ENCODE peak calls at places on chromosome 10, in eight cellular contexts. One of them, this sample, is unnamed.

GRCh38 chr10:124592736-124593430 is 131.3 kb downstream of the LHPP start:
- DNase-seq in HL-60: no peak
- DNase-seq in CD8-positive, alpha-beta memory T cell: no peak
- DNase-seq in GM23248: no peak
- DNase-seq in caudate nucleus: no peak
- DNase-seq in ascending aorta: no peak
- DNase-seq in psoas muscle: peak; percentile 49
- DNase-seq in adrenal gland: no peak
- DNase-seq in this sample: no peak

GRCh38 chr10:112755446-112756117 is 194.5 kb upstream of the TCF7L2 start:
- DNase-seq in GM23248: no peak
- DNase-seq in adrenal gland: no peak
- DNase-seq in caudate nucleus: peak; percentile 36
- DNase-seq in ascending aorta: no peak
- DNase-seq in HL-60: no peak
- DNase-seq in CD8-positive, alpha-beta memory T cell: no peak
- DNase-seq in psoas muscle: no peak
- DNase-seq in this sample: no peak

GRCh38 chr10:20841419-20841818 is 55.7 kb downstream of the NEBL start:
- DNase-seq in HL-60: no peak
- DNase-seq in psoas muscle: no peak
- DNase-seq in ascending aorta: no peak
- DNase-seq in adrenal gland: no peak
- DNase-seq in GM23248: no peak
- DNase-seq in CD8-positive, alpha-beta memory T cell: no peak
- DNase-seq in caudate nucleus: no peak
- DNase-seq in this sample: no peak

GRCh38 chr10:10886861-10887539 is 130.7 kb upstream of the CELF2 start:
- DNase-seq in HL-60: no peak
- DNase-seq in adrenal gland: no peak
- DNase-seq in CD8-positive, alpha-beta memory T cell: no peak
- DNase-seq in psoas muscle: no peak
- DNase-seq in GM23248: no peak
- DNase-seq in ascending aorta: no peak
- DNase-seq in caudate nucleus: no peak
- DNase-seq in this sample: no peak

GRCh38 chr10:127142141-127142540 is 54.2 kb downstream of the INSYN2A start:
- DNase-seq in psoas muscle: no peak
- DNase-seq in CD8-positive, alpha-beta memory T cell: no peak
- DNase-seq in GM23248: no peak
- DNase-seq in adrenal gland: no peak
- DNase-seq in caudate nucleus: no peak
- DNase-seq in ascending aorta: no peak
- DNase-seq in HL-60: no peak
- DNase-seq in this sample: no peak

GRCh38 chr10:75623310-75623940 is 192.0 kb downstream of the LRMDA start:
- DNase-seq in caudate nucleus: no peak
- DNase-seq in psoas muscle: no peak
- DNase-seq in CD8-positive, alpha-beta memory T cell: no peak
- DNase-seq in adrenal gland: no peak
- DNase-seq in GM23248: no peak
- DNase-seq in ascending aorta: no peak
- DNase-seq in HL-60: no peak
- DNase-seq in this sample: no peak

GRCh38 chr10:16819436-16819835 is 2.2 kb upstream of the RSU1 start:
- DNase-seq in GM23248: no peak
- DNase-seq in ascending aorta: no peak
- DNase-seq in adrenal gland: no peak
- DNase-seq in psoas muscle: no peak
- DNase-seq in CD8-positive, alpha-beta memory T cell: no peak
- DNase-seq in HL-60: no peak
- DNase-seq in caudate nucleus: no peak
- DNase-seq in this sample: no peak

GRCh38 chr10:12729885-12730284 is 271.6 kb downstream of the CCDC3 start:
- DNase-seq in HL-60: no peak
- DNase-seq in ascending aorta: no peak
- DNase-seq in GM23248: no peak
- DNase-seq in adrenal gland: no peak
- DNase-seq in psoas muscle: no peak
- DNase-seq in CD8-positive, alpha-beta memory T cell: no peak
- DNase-seq in caudate nucleus: no peak
- DNase-seq in this sample: no peak

GRCh38 chr10:97508342-97508741 is 9.6 kb downstream of the UBTD1 start:
- DNase-seq in HL-60: no peak
- DNase-seq in GM23248: peak; percentile 80
- DNase-seq in adrenal gland: no peak
- DNase-seq in psoas muscle: no peak
- DNase-seq in caudate nucleus: no peak
- DNase-seq in ascending aorta: no peak
- DNase-seq in CD8-positive, alpha-beta memory T cell: no peak
- DNase-seq in this sample: no peak

GRCh38 chr10:15046626-15047025 is 2.9 kb downstream of the OLAH start:
- DNase-seq in psoas muscle: no peak
- DNase-seq in GM23248: peak; percentile 26
- DNase-seq in ascending aorta: no peak
- DNase-seq in CD8-positive, alpha-beta memory T cell: no peak
- DNase-seq in HL-60: no peak
- DNase-seq in adrenal gland: no peak
- DNase-seq in caudate nucleus: no peak
- DNase-seq in this sample: no peak

GRCh38 chr10:17989908-17990767 is 38.4 kb downstream of the SLC39A12 start:
- DNase-seq in adrenal gland: no peak
- DNase-seq in CD8-positive, alpha-beta memory T cell: no peak
- DNase-seq in HL-60: no peak
- DNase-seq in ascending aorta: no peak
- DNase-seq in psoas muscle: no peak
- DNase-seq in caudate nucleus: no peak
- DNase-seq in GM23248: peak; percentile 84
- DNase-seq in this sample: no peak

GRCh38 chr10:30581779-30582380 is 47.7 kb downstream of the LYZL2 start:
- DNase-seq in HL-60: no peak
- DNase-seq in GM23248: peak; percentile 61
- DNase-seq in psoas muscle: no peak
- DNase-seq in caudate nucleus: no peak
- DNase-seq in CD8-positive, alpha-beta memory T cell: peak; percentile 3
- DNase-seq in ascending aorta: no peak
- DNase-seq in adrenal gland: no peak
- DNase-seq in this sample: no peak

GRCh38 chr10:91298224-91298862 is 77.9 kb downstream of the PCGF5 start:
- DNase-seq in HL-60: peak; percentile 45
- DNase-seq in GM23248: peak; percentile 85
- DNase-seq in adrenal gland: peak; percentile 78
- DNase-seq in caudate nucleus: peak; percentile 74
- DNase-seq in psoas muscle: peak; percentile 85
- DNase-seq in ascending aorta: no peak
- DNase-seq in CD8-positive, alpha-beta memory T cell: peak; percentile 59
- DNase-seq in this sample: no peak
- H3K27ac ChIP-seq in HL-60: no peak overlapping the region
- H3K27ac ChIP-seq in GM23248: peak overlapping the region; percentile 1
- H3K27ac ChIP-seq in adrenal gland: peak overlapping the region; percentile 49
- H3K27ac ChIP-seq in caudate nucleus: peak overlapping the region; percentile 71
- H3K27ac ChIP-seq in psoas muscle: peak overlapping the region; percentile 66
- H3K27ac ChIP-seq in ascending aorta: no peak overlapping the region
- H3K27ac ChIP-seq in CD8-positive, alpha-beta memory T cell: no peak overlapping the region
- H3K27ac ChIP-seq in this sample: no peak overlapping the region

GRCh38 chr10:72513910-72514309 is 112.0 kb downstream of the MICU1 start:
- DNase-seq in adrenal gland: no peak
- DNase-seq in CD8-positive, alpha-beta memory T cell: no peak
- DNase-seq in HL-60: no peak
- DNase-seq in psoas muscle: no peak
- DNase-seq in caudate nucleus: no peak
- DNase-seq in ascending aorta: no peak
- DNase-seq in GM23248: no peak
- DNase-seq in this sample: no peak
- H3K27ac ChIP-seq in adrenal gland: no peak overlapping the region
- H3K27ac ChIP-seq in CD8-positive, alpha-beta memory T cell: no peak overlapping the region
- H3K27ac ChIP-seq in HL-60: peak overlapping the region; percentile 26
- H3K27ac ChIP-seq in psoas muscle: no peak overlapping the region
- H3K27ac ChIP-seq in caudate nucleus: no peak overlapping the region
- H3K27ac ChIP-seq in ascending aorta: no peak overlapping the region
- H3K27ac ChIP-seq in GM23248: no peak overlapping the region
- H3K27ac ChIP-seq in this sample: no peak overlapping the region

DNA sequence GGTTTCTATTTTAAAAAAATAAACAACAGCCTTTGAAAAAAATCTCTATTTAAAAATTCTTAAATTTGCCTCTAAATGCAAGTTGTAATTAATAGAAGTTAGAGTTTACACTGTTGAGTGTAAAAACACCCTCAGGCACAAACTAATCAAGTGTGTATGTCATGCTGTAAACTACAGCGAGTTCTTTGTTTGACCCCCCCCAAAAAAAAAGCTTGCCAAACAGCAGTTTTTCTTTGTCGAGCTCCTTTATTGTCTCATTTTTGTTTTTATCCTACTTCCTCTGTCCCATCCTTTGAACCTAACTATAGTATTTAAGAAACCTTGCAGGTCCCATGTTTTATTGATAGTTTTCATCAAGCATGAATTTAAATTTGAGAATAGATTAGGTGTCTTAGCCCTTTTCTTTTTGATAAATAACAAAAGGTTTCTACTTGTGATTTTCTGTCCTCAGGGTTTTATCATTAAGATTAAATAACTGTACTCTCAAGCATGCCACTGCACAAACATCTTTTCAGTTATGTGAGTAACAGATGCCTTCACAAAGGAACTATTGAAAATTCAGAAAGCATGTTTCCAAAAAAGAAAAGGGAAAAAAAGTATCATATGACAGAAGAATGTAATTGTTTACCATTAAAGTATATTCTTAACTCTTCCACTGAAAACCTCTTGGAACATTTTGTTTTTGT is 176.0 kb downstream of the ARID5B start:
- DNase-seq in CD8-positive, alpha-beta memory T cell: no peak
- DNase-seq in adrenal gland: no peak
- DNase-seq in ascending aorta: no peak
- DNase-seq in HL-60: no peak
- DNase-seq in caudate nucleus: no peak
- DNase-seq in GM23248: no peak
- DNase-seq in psoas muscle: no peak
- DNase-seq in this sample: no peak
- H3K27ac ChIP-seq in CD8-positive, alpha-beta memory T cell: no peak overlapping the region
- H3K27ac ChIP-seq in adrenal gland: no peak overlapping the region
- H3K27ac ChIP-seq in ascending aorta: peak overlapping the region; percentile 73
- H3K27ac ChIP-seq in HL-60: no peak overlapping the region
- H3K27ac ChIP-seq in caudate nucleus: no peak overlapping the region
- H3K27ac ChIP-seq in GM23248: peak overlapping the region; percentile 71
- H3K27ac ChIP-seq in psoas muscle: peak overlapping the region; percentile 73
- H3K27ac ChIP-seq in this sample: peak overlapping the region; percentile 63

GRCh38 chr10:34244787-34245484 is 570.2 kb downstream of the PARD3 start:
- DNase-seq in ascending aorta: no peak
- DNase-seq in GM23248: no peak
- DNase-seq in adrenal gland: no peak
- DNase-seq in caudate nucleus: no peak
- DNase-seq in HL-60: no peak
- DNase-seq in psoas muscle: no peak
- DNase-seq in CD8-positive, alpha-beta memory T cell: no peak
- DNase-seq in this sample: no peak

GRCh38 chr10:34236927-34237326 is 578.2 kb downstream of the PARD3 start:
- DNase-seq in ascending aorta: no peak
- DNase-seq in GM23248: no peak
- DNase-seq in adrenal gland: no peak
- DNase-seq in caudate nucleus: no peak
- DNase-seq in HL-60: no peak
- DNase-seq in psoas muscle: no peak
- DNase-seq in CD8-positive, alpha-beta memory T cell: no peak
- DNase-seq in this sample: no peak

GRCh38 chr10:34241226-34242000 is 573.7 kb downstream of the PARD3 start:
- DNase-seq in ascending aorta: no peak
- DNase-seq in GM23248: no peak
- DNase-seq in psoas muscle: no peak
- DNase-seq in CD8-positive, alpha-beta memory T cell: no peak
- DNase-seq in adrenal gland: no peak
- DNase-seq in caudate nucleus: no peak
- DNase-seq in HL-60: no peak
- DNase-seq in this sample: no peak

GRCh38 chr10:34235164-34235832 is 579.8 kb downstream of the PARD3 start:
- DNase-seq in adrenal gland: no peak
- DNase-seq in GM23248: peak; percentile 18
- DNase-seq in HL-60: no peak
- DNase-seq in psoas muscle: no peak
- DNase-seq in caudate nucleus: no peak
- DNase-seq in ascending aorta: no peak
- DNase-seq in CD8-positive, alpha-beta memory T cell: no peak
- DNase-seq in this sample: no peak

DNA sequence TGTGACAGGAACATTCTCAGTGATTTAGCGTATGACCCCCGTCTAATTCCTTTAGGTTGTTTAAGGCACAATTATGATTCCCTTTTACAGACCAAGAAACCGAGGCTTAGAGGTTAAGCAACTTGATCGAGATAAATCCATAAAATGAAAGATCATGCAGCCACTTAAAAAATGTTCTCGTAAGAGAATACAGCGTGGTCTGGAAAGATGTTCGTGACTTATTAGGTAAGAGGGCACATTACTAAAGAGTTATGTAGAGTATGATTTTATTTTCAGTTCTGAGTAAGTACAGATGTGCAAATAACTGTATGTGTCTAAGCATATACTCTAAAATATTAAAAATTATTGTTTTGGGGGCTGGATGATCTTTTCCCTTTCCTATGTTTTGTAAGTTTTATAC is 575.1 kb downstream of the PARD3 start:
- DNase-seq in HL-60: no peak
- DNase-seq in CD8-positive, alpha-beta memory T cell: no peak
- DNase-seq in adrenal gland: no peak
- DNase-seq in ascending aorta: no peak
- DNase-seq in caudate nucleus: no peak
- DNase-seq in GM23248: no peak
- DNase-seq in psoas muscle: no peak
- DNase-seq in this sample: no peak
- H3K27ac ChIP-seq in HL-60: no peak overlapping the region
- H3K27ac ChIP-seq in CD8-positive, alpha-beta memory T cell: no peak overlapping the region
- H3K27ac ChIP-seq in adrenal gland: peak overlapping the region; percentile 7
- H3K27ac ChIP-seq in ascending aorta: no peak overlapping the region
- H3K27ac ChIP-seq in caudate nucleus: no peak overlapping the region
- H3K27ac ChIP-seq in GM23248: no peak overlapping the region
- H3K27ac ChIP-seq in psoas muscle: no peak overlapping the region
- H3K27ac ChIP-seq in this sample: no peak overlapping the region

GRCh38 chr10:26486985-26487850 is 49.1 kb downstream of the APBB1IP start:
- DNase-seq in ascending aorta: no peak
- DNase-seq in CD8-positive, alpha-beta memory T cell: peak; percentile 42
- DNase-seq in adrenal gland: no peak
- DNase-seq in caudate nucleus: no peak
- DNase-seq in HL-60: no peak
- DNase-seq in GM23248: peak; percentile 99
- DNase-seq in psoas muscle: no peak
- DNase-seq in this sample: no peak
- H3K27ac ChIP-seq in ascending aorta: peak overlapping the region; percentile 53
- H3K27ac ChIP-seq in CD8-positive, alpha-beta memory T cell: peak overlapping the region; percentile 72
- H3K27ac ChIP-seq in adrenal gland: peak overlapping the region; percentile 86
- H3K27ac ChIP-seq in caudate nucleus: peak overlapping the region; percentile 58
- H3K27ac ChIP-seq in HL-60: no peak overlapping the region
- H3K27ac ChIP-seq in GM23248: peak overlapping the region; percentile 100
- H3K27ac ChIP-seq in psoas muscle: no peak overlapping the region
- H3K27ac ChIP-seq in this sample: no peak overlapping the region

DNA sequence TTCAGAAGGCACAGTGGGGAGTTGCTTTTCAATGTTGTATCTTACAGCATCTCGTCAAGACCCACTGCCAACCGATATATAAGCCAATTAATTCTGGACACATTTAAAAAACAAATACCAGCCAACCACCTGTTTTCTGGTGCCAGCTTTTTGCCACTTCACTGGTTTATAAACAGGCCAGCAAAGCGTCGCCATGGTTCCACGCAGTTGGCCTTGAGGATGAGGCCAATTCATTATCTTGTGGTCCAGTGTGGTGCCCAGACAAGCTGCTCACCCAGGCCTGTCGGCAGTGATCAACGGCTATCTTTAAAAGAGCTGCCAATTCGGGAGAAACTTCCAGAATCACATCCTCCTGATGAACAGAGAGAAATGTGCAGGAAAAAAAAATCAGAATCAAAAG is 321.0 kb downstream of the TCERG1L start:
- DNase-seq in GM23248: no peak
- DNase-seq in HL-60: no peak
- DNase-seq in caudate nucleus: no peak
- DNase-seq in psoas muscle: no peak
- DNase-seq in adrenal gland: no peak
- DNase-seq in CD8-positive, alpha-beta memory T cell: no peak
- DNase-seq in ascending aorta: no peak
- DNase-seq in this sample: no peak
- H3K27ac ChIP-seq in GM23248: no peak overlapping the region
- H3K27ac ChIP-seq in HL-60: no peak overlapping the region
- H3K27ac ChIP-seq in caudate nucleus: no peak overlapping the region
- H3K27ac ChIP-seq in psoas muscle: no peak overlapping the region
- H3K27ac ChIP-seq in adrenal gland: no peak overlapping the region
- H3K27ac ChIP-seq in CD8-positive, alpha-beta memory T cell: no peak overlapping the region
- H3K27ac ChIP-seq in ascending aorta: no peak overlapping the region
- H3K27ac ChIP-seq in this sample: no peak overlapping the region

This sample was measured in esophagus squamous epithelium.